ENCODE peak calls at places on chromosomes 2 and 18, in nine cellular contexts. J is K562, Z is GM12878, L is tibial nerve, Q is A549, P is sigmoid colon, W is transverse colon, E is stomach, I is ovary. G is an unnamed sample.

GRCh38 chr2:188789951-188790350 is 184.2 kb upstream of the COL3A1 start:
- DNase-seq in L (no peak), E (no peak), Z (no peak), Q (no peak), W (no peak), J (no peak), I (no peak), P (no peak), G (no peak)

GRCh38 chr18:3449702-3450357 is at the start of gene TGIF1:
- DNase-seq in L (peak; percentile 82), I (peak; percentile 85), J (peak; percentile 87), E (peak; percentile 83), Q (no peak), Z (no peak), W (peak; percentile 88), P (peak; percentile 94), G (peak; percentile 95)

GRCh38 chr2:67065046-67065445 is 332.1 kb upstream of the ETAA1 start:
- DNase-seq in E (no peak), W (no peak), J (no peak), I (no peak), Q (no peak), Z (no peak), P (peak; percentile 84), L (no peak), G (no peak)

GRCh38 chr2:171574149-171574795 is 52.0 kb downstream of the CYBRD1 start:
- DNase-seq in E (peak; percentile 88), P (peak; percentile 88), L (peak; percentile 74), J (peak; percentile 98), Q (peak; percentile 85), W (peak; percentile 83), I (peak; percentile 84), Z (peak; percentile 32), G (peak; percentile 82)

GRCh38 chr2:113201496-113202304 is 27.9 kb downstream of the PSD4 start:
- DNase-seq in Q (no peak), P (no peak), Z (no peak), E (no peak), L (no peak), I (no peak), J (no peak), W (no peak), G (no peak)

GRCh38 chr2:236724200-236724599 is 154.6 kb downstream of the ACKR3 start:
- DNase-seq in L (no peak), J (no peak), Z (no peak), Q (no peak), W (no peak), P (no peak), E (no peak), I (no peak), G (no peak)

GRCh38 chr2:181466661-181467576 is 9.7 kb downstream of the ITGA4 start:
- DNase-seq in J (peak; percentile 35), L (peak; percentile 82), Q (no peak), E (peak; percentile 77), P (peak; percentile 68), Z (no peak), I (peak; percentile 37), W (peak; percentile 80), G (peak; percentile 72)

GRCh38 chr2:209472871-209473270 is 49.0 kb downstream of the MAP2 start:
- DNase-seq in P (no peak), W (no peak), E (no peak), L (no peak), Z (no peak), Q (no peak), J (no peak), I (no peak), G (no peak)

GRCh38 chr18:47709556-47709955 is 220.9 kb downstream of the SMAD2 start:
- DNase-seq in L (no peak), J (no peak), W (no peak), E (no peak), Z (no peak), P (no peak), Q (no peak), I (no peak), G (no peak)

GRCh38 chr2:161844845-161845244 is 220.6 kb downstream of the SLC4A10 start:
- DNase-seq in W (no peak), J (no peak), L (no peak), I (no peak), Z (no peak), Q (no peak), P (no peak), E (no peak), G (no peak)

DNA sequence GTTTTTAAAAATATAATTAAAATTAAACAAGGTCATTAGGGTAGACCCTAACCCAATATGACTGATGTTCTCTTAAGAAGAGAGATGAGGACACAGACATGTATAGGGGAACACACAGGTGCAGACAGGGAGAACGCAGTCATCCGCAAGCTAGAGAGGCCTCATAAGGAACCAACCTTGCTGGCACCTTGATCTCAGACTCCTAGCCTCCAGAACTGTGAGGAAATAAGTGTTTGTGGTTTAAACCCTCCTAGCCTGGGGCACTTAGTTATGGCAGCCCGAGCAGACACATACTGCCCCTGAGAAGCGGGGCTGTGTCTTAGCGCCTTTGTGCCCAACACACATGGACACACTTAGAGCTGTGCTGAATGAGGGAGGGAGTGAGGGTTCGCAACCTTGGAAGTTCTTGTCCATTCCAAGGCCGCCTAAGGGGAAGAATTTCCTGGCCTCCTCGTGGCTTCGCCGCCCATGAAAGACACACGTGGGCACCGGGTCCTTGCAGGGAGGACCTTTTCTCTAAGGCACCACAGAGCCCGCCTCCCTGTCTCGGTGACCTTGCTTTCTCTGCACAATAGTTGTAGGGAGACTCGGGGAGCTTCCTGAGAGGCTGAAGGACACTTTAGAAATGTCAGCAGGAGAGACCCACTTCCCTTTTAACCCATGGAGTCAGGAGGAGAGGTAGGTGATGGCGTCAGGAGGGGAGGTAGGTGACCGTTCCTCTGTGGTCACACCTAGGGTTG is 224.5 kb upstream of the HDAC4 start:
- DNase-seq in Q (no peak), J (no peak), P (no peak), Z (no peak), E (no peak), W (no peak), L (no peak), I (no peak), G (no peak)
- H3K9me3 ChIP-seq in Q (no peaks in the 10 kb centered on the region), J (no peaks in the 10 kb centered on the region), P (no peaks in the 10 kb centered on the region), Z (no peaks in the 10 kb centered on the region), E (no peaks in the 10 kb centered on the region), W (no peaks in the 10 kb centered on the region), L (no peaks in the 10 kb centered on the region), I (no peaks in the 10 kb centered on the region), G (no peaks in the 10 kb centered on the region)

GRCh38 chr2:18454692-18455255 is 105.7 kb downstream of the RDH14 start:
- DNase-seq in Q (no peak), Z (no peak), W (no peak), P (no peak), J (no peak), L (no peak), I (no peak), E (no peak), G (no peak)
- TF ChIP-seq EP300 in Q (no peak), Z (no peak), W (no peak), P (no peak), J (no peak), L (no peak), I (no peak), E (no peak), G (no peak)

GRCh38 chr18:49813321-49814146 is at the start of gene ACAA2:
- DNase-seq in I (peak; percentile 96), Q (peak; percentile 35), J (peak; percentile 73), P (peak; percentile 95), E (peak; percentile 89), Z (peak; percentile 69), W (peak; percentile 93), L (peak; percentile 89), G (peak; percentile 93)

GRCh38 chr18:49814147-49814499 is 790 bp upstream of the ACAA2 start:
- DNase-seq in W (peak; percentile 63), E (no peak), J (no peak), I (no peak), Q (peak; percentile 1), L (peak; percentile 53), Z (no peak), P (peak; percentile 88), G (peak; percentile 86)

GRCh38 chr18:49812321-49813070 is 837 bp downstream of the ACAA2 start:
- DNase-seq in I (no peak), P (no peak), L (no peak), J (no peak), W (no peak), Z (no peak), Q (no peak), E (no peak), G (no peak)

GRCh38 chr18:49811151-49811938 is 2.0 kb downstream of the ACAA2 start:
- DNase-seq in E (no peak), J (no peak), W (peak; percentile 22), I (no peak), Z (no peak), P (no peak), L (no peak), Q (no peak), G (no peak)

DNA sequence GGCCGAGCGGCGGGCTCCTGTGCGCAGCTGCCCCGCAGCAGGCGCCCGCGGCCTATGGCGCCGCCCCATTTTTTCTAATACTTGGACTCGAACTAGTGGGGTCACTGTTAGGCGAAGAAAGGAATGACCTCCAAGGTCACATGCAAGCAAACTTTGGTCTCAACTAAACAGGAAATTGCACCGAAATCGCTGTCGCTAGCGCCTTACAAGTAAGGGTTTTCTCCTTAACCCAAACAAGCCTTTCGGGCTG is 337 bp downstream of the ACAA2 start:
- DNase-seq in L (peak; percentile 28), P (peak; percentile 71), W (peak; percentile 43), J (peak; percentile 18), E (peak; percentile 27), Q (peak; percentile 1), I (peak; percentile 65), Z (no peak), G (peak; percentile 67)
- H3K4me3 ChIP-seq in L (peak overlapping the region; percentile 85), P (peak overlapping the region; percentile 86), W (peak overlapping the region; percentile 85), J (peak overlapping the region; percentile 62), E (peak overlapping the region; percentile 76), Q (peak overlapping the region; percentile 85), I (peak overlapping the region; percentile 86), Z (peak overlapping the region; percentile 95), G (peak overlapping the region; percentile 65)

GRCh38 chr18:10231220-10231619 is 223.2 kb upstream of the APCDD1 start:
- DNase-seq in J (no peak), Z (no peak), I (no peak), Q (no peak), P (no peak), L (no peak), E (no peak), W (no peak), G (no peak)

GRCh38 chr18:10226971-10227370 is 227.5 kb upstream of the APCDD1 start:
- DNase-seq in Z (no peak), I (no peak), P (no peak), E (no peak), Q (no peak), W (no peak), J (no peak), L (no peak), G (no peak)

GRCh38 chr18:10228380-10228779 is 226.1 kb upstream of the APCDD1 start:
- DNase-seq in L (no peak), Q (no peak), W (no peak), E (no peak), I (no peak), Z (no peak), J (no peak), P (no peak), G (no peak)

GRCh38 chr18:10230072-10230471 is 224.4 kb upstream of the APCDD1 start:
- DNase-seq in I (no peak), J (no peak), L (no peak), P (no peak), Q (no peak), Z (no peak), W (no peak), E (no peak), G (no peak)

DNA sequence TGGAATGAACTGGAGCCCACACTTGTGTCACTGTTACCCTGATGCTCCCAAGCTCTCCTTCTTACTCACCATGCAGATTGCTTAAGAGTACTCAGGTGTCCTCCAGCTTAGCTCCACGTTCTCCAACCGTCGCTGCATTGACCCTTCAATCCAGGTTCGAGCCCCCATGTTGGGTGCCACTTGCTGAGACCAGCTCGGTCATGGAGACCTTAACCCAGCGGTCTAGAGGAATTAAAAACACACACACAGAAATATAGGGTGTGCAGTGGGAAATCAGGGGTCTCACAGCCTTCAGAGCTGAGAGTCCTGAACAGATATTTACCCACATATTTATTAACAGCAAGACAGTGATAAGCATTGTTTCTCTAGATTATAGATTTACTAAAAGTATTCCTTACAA is 229.1 kb upstream of the APCDD1 start:
- DNase-seq in Z (no peak), P (no peak), I (no peak), Q (no peak), E (no peak), W (no peak), J (no peak), L (no peak), G (no peak)
- H3K9me3 ChIP-seq in Z (no peaks in the 10 kb centered on the region), P (no peaks in the 10 kb centered on the region), I (no peaks in the 10 kb centered on the region), Q (peaks cover 2% of the 10 kb centered on the region), E (peaks cover 14% of the 10 kb centered on the region), W (peaks cover 4% of the 10 kb centered on the region), J (no peaks in the 10 kb centered on the region), L (no peaks in the 10 kb centered on the region), G (peaks cover 4% of the 10 kb centered on the region)